ENCODE peak calls at places on chromosome 2, in nine cellular contexts. One of them, this sample, is unnamed.

GRCh38 chr2:33467413-33467812 is 9.0 kb upstream of the RASGRP3 start:
- DNase-seq in HL-60: no peak
- DNase-seq in kidney: no peak
- DNase-seq in GM23338: no peak
- DNase-seq in AG04450: no peak
- DNase-seq in heart left ventricle: no peak
- DNase-seq in lower leg skin: no peak
- DNase-seq in RWPE2: no peak
- DNase-seq in upper lobe of left lung: no peak
- DNase-seq in this sample: no peak

GRCh38 chr2:182522930-182523541 is 96.2 kb upstream of the PDE1A start:
- DNase-seq in HL-60: no peak
- DNase-seq in kidney: no peak
- DNase-seq in GM23338: no peak
- DNase-seq in AG04450: no peak
- DNase-seq in heart left ventricle: no peak
- DNase-seq in lower leg skin: no peak
- DNase-seq in RWPE2: no peak
- DNase-seq in upper lobe of left lung: no peak
- DNase-seq in this sample: no peak

GRCh38 chr2:44747794-44748193 is 193.7 kb upstream of the SIX3 start:
- DNase-seq in HL-60: no peak
- DNase-seq in kidney: no peak
- DNase-seq in GM23338: no peak
- DNase-seq in AG04450: no peak
- DNase-seq in heart left ventricle: no peak
- DNase-seq in lower leg skin: no peak
- DNase-seq in RWPE2: no peak
- DNase-seq in upper lobe of left lung: no peak
- DNase-seq in this sample: no peak

GRCh38 chr2:223590964-223591363 is 11.2 kb downstream of the SCG2 start:
- DNase-seq in HL-60: no peak
- DNase-seq in kidney: no peak
- DNase-seq in GM23338: no peak
- DNase-seq in AG04450: no peak
- DNase-seq in heart left ventricle: no peak
- DNase-seq in lower leg skin: no peak
- DNase-seq in RWPE2: no peak
- DNase-seq in upper lobe of left lung: no peak
- DNase-seq in this sample: no peak

GRCh38 chr2:199987586-199987985 is 32.2 kb downstream of the MAIP1 start:
- DNase-seq in HL-60: no peak
- DNase-seq in kidney: no peak
- DNase-seq in GM23338: no peak
- DNase-seq in AG04450: no peak
- DNase-seq in heart left ventricle: no peak
- DNase-seq in lower leg skin: no peak
- DNase-seq in RWPE2: no peak
- DNase-seq in upper lobe of left lung: no peak
- DNase-seq in this sample: no peak

GRCh38 chr2:46521215-46521683 is 41.9 kb downstream of the TMEM247 start:
- DNase-seq in HL-60: no peak
- DNase-seq in kidney: no peak
- DNase-seq in GM23338: no peak
- DNase-seq in AG04450: no peak
- DNase-seq in heart left ventricle: peak; percentile 91
- DNase-seq in lower leg skin: peak; percentile 96
- DNase-seq in RWPE2: no peak
- DNase-seq in upper lobe of left lung: peak; percentile 72
- DNase-seq in this sample: peak; percentile 45

GRCh38 chr2:139142252-139142651 is 362.1 kb upstream of the NXPH2 start:
- DNase-seq in HL-60: no peak
- DNase-seq in kidney: no peak
- DNase-seq in GM23338: peak; percentile 68
- DNase-seq in AG04450: no peak
- DNase-seq in heart left ventricle: no peak
- DNase-seq in lower leg skin: no peak
- DNase-seq in RWPE2: no peak
- DNase-seq in upper lobe of left lung: no peak
- DNase-seq in this sample: no peak

GRCh38 chr2:148027822-148028221 is 6.9 kb downstream of the MBD5 start:
- DNase-seq in HL-60: no peak
- DNase-seq in kidney: no peak
- DNase-seq in GM23338: no peak
- DNase-seq in AG04450: no peak
- DNase-seq in heart left ventricle: no peak
- DNase-seq in lower leg skin: no peak
- DNase-seq in RWPE2: no peak
- DNase-seq in upper lobe of left lung: no peak
- DNase-seq in this sample: no peak

GRCh38 chr2:68853035-68853434 is 18.2 kb downstream of the BMP10 start:
- DNase-seq in HL-60: no peak
- DNase-seq in kidney: no peak
- DNase-seq in GM23338: no peak
- DNase-seq in AG04450: peak; percentile 56
- DNase-seq in heart left ventricle: no peak
- DNase-seq in lower leg skin: no peak
- DNase-seq in RWPE2: no peak
- DNase-seq in upper lobe of left lung: no peak
- DNase-seq in this sample: no peak

GRCh38 chr2:180876506-180876905 is 103.9 kb upstream of the UBE2E3 start:
- DNase-seq in HL-60: no peak
- DNase-seq in kidney: no peak
- DNase-seq in GM23338: no peak
- DNase-seq in AG04450: no peak
- DNase-seq in heart left ventricle: no peak
- DNase-seq in lower leg skin: no peak
- DNase-seq in RWPE2: no peak
- DNase-seq in upper lobe of left lung: no peak
- DNase-seq in this sample: no peak

GRCh38 chr2:53859354-53860159 is at the start of gene GPR75:
- DNase-seq in HL-60: no peak
- DNase-seq in kidney: peak; percentile 78
- DNase-seq in GM23338: peak; percentile 81
- DNase-seq in AG04450: no peak
- DNase-seq in heart left ventricle: peak; percentile 46
- DNase-seq in lower leg skin: no peak
- DNase-seq in RWPE2: peak; percentile 58
- DNase-seq in upper lobe of left lung: peak; percentile 27
- DNase-seq in this sample: peak; percentile 49

GRCh38 chr2:212124597-212124996 is 414.0 kb downstream of the ERBB4 start:
- DNase-seq in HL-60: no peak
- DNase-seq in kidney: no peak
- DNase-seq in GM23338: no peak
- DNase-seq in AG04450: no peak
- DNase-seq in heart left ventricle: no peak
- DNase-seq in lower leg skin: no peak
- DNase-seq in RWPE2: no peak
- DNase-seq in upper lobe of left lung: peak; percentile 24
- DNase-seq in this sample: no peak

GRCh38 chr2:86078801-86079545 is 26.7 kb downstream of the POLR1A start:
- DNase-seq in HL-60: no peak
- DNase-seq in kidney: no peak
- DNase-seq in GM23338: no peak
- DNase-seq in AG04450: no peak
- DNase-seq in heart left ventricle: no peak
- DNase-seq in lower leg skin: no peak
- DNase-seq in RWPE2: no peak
- DNase-seq in upper lobe of left lung: peak; percentile 58
- DNase-seq in this sample: peak; percentile 50

DNA sequence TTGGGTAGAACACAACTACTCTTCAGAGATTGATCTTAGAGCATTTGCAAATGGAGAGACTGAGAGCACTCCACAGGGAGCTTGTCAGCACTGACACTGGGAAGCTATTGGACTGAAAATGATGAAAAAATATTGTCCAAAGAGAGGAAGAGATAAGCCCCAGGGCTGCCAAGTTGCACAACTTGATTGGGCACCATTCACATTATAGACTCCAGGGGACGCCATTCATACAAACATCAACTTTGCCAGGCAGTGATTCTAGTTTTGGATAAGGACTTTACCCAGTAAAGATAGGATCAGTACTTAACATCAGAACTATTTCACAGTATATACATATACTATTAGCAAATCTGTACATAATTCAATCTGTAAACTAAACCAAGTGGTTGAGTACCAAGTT is 79.6 kb upstream of the MYCN start:
- DNase-seq in HL-60: no peak
- DNase-seq in kidney: no peak
- DNase-seq in GM23338: peak; percentile 50
- DNase-seq in AG04450: no peak
- DNase-seq in heart left ventricle: no peak
- DNase-seq in lower leg skin: no peak
- DNase-seq in RWPE2: no peak
- DNase-seq in upper lobe of left lung: no peak
- DNase-seq in this sample: no peak
- TF ChIP-seq CTCF in HL-60: no peak
- TF ChIP-seq CTCF in kidney: no peak
- TF ChIP-seq CTCF in GM23338: peak; percentile 71
- TF ChIP-seq CTCF in AG04450: no peak
- TF ChIP-seq CTCF in heart left ventricle: no peak
- TF ChIP-seq CTCF in lower leg skin: no peak
- TF ChIP-seq CTCF in RWPE2: no peak
- TF ChIP-seq CTCF in upper lobe of left lung: no peak
- TF ChIP-seq CTCF in this sample: no peak

GRCh38 chr2:222304737-222305509 is 6.1 kb upstream of the PAX3 start:
- DNase-seq in HL-60: no peak
- DNase-seq in kidney: no peak
- DNase-seq in GM23338: peak; percentile 38
- DNase-seq in AG04450: no peak
- DNase-seq in heart left ventricle: no peak
- DNase-seq in lower leg skin: peak; percentile 81
- DNase-seq in RWPE2: no peak
- DNase-seq in upper lobe of left lung: no peak
- DNase-seq in this sample: peak; percentile 28
- H3K4me3 ChIP-seq in HL-60: peak overlapping the region; percentile 55
- H3K4me3 ChIP-seq in kidney: peak overlapping the region; percentile 36
- H3K4me3 ChIP-seq in GM23338: peak overlapping the region; percentile 30
- H3K4me3 ChIP-seq in AG04450: peak overlapping the region; percentile 55
- H3K4me3 ChIP-seq in heart left ventricle: peak overlapping the region; percentile 65
- H3K4me3 ChIP-seq in lower leg skin: peak overlapping the region; percentile 9
- H3K4me3 ChIP-seq in RWPE2: no peak overlapping the region
- H3K4me3 ChIP-seq in upper lobe of left lung: peak overlapping the region; percentile 58
- H3K4me3 ChIP-seq in this sample: no peak overlapping the region

DNA sequence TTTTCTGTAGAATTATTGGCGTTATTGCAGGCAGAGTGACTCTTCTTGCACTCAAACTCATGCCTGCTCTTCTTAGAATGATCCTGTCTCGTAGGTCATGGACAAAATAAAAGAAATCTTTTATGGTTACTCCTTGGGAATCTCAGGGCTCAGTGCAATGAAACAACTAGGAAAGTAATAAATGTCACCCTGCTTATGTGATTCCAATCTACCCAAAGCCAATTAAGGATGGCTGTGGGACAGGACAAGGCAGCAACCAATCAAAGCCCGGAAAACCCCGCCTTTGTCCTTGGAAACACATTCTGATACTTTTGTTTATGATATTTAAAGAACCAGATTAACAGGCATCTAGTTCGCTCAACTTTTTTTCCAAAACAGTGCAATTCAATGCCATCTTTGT is 53.0 kb downstream of the GRB14 start:
- DNase-seq in HL-60: no peak
- DNase-seq in kidney: no peak
- DNase-seq in GM23338: no peak
- DNase-seq in AG04450: no peak
- DNase-seq in heart left ventricle: no peak
- DNase-seq in lower leg skin: no peak
- DNase-seq in RWPE2: no peak
- DNase-seq in upper lobe of left lung: no peak
- DNase-seq in this sample: no peak
- TF ChIP-seq CTCF in HL-60: no peak
- TF ChIP-seq CTCF in kidney: no peak
- TF ChIP-seq CTCF in GM23338: no peak
- TF ChIP-seq CTCF in AG04450: no peak
- TF ChIP-seq CTCF in heart left ventricle: no peak
- TF ChIP-seq CTCF in lower leg skin: no peak
- TF ChIP-seq CTCF in RWPE2: no peak
- TF ChIP-seq CTCF in upper lobe of left lung: no peak
- TF ChIP-seq CTCF in this sample: no peak

GRCh38 chr2:159157361-159158045 is 129.0 kb downstream of the WDSUB1 start:
- DNase-seq in HL-60: no peak
- DNase-seq in kidney: no peak
- DNase-seq in GM23338: no peak
- DNase-seq in AG04450: no peak
- DNase-seq in heart left ventricle: no peak
- DNase-seq in lower leg skin: no peak
- DNase-seq in RWPE2: no peak
- DNase-seq in upper lobe of left lung: no peak
- DNase-seq in this sample: no peak
- H3K4me3 ChIP-seq in HL-60: no peak overlapping the region
- H3K4me3 ChIP-seq in kidney: no peak overlapping the region
- H3K4me3 ChIP-seq in GM23338: no peak overlapping the region
- H3K4me3 ChIP-seq in AG04450: no peak overlapping the region
- H3K4me3 ChIP-seq in heart left ventricle: no peak overlapping the region
- H3K4me3 ChIP-seq in lower leg skin: no peak overlapping the region
- H3K4me3 ChIP-seq in RWPE2: no peak overlapping the region
- H3K4me3 ChIP-seq in upper lobe of left lung: no peak overlapping the region
- H3K4me3 ChIP-seq in this sample: no peak overlapping the region

GRCh38 chr2:127360242-127360641 is 27.5 kb downstream of the MAP3K2 start:
- DNase-seq in HL-60: no peak
- DNase-seq in kidney: no peak
- DNase-seq in GM23338: no peak
- DNase-seq in AG04450: no peak
- DNase-seq in heart left ventricle: no peak
- DNase-seq in lower leg skin: no peak
- DNase-seq in RWPE2: no peak
- DNase-seq in upper lobe of left lung: no peak
- DNase-seq in this sample: no peak
- TF ChIP-seq CTCF in HL-60: no peak
- TF ChIP-seq CTCF in kidney: no peak
- TF ChIP-seq CTCF in GM23338: no peak
- TF ChIP-seq CTCF in AG04450: no peak
- TF ChIP-seq CTCF in heart left ventricle: no peak
- TF ChIP-seq CTCF in lower leg skin: no peak
- TF ChIP-seq CTCF in RWPE2: no peak
- TF ChIP-seq CTCF in upper lobe of left lung: no peak
- TF ChIP-seq CTCF in this sample: no peak

This sample was measured in mucosa of descending colon.